ENCODE peak calls at places on chromosomes 13 and 19, in ten cellular contexts. One of them, this sample, is unnamed.
A peak's percentile ranks its signal among the peaks of the same experiment; 100 is the strongest.

GRCh38 chr19:43575955-43576451 is 402 bp downstream of the PINLYP start:
- DNase-seq in astrocyte: no peak
- DNase-seq in tibial artery: no peak
- DNase-seq in adrenal gland: peak; percentile 65
- DNase-seq in CD4-positive, CD25-positive, alpha-beta regulatory T cell: no peak
- DNase-seq in neural progenitor cell: no peak
- DNase-seq in SK-N-SH: no peak
- DNase-seq in uterus: no peak
- DNase-seq in CD8-positive, alpha-beta T cell: no peak
- DNase-seq in PC-3: no peak
- DNase-seq in this sample: no peak

GRCh38 chr13:48268019-48268418 is 35.0 kb downstream of the ITM2B start:
- DNase-seq in uterus: no peak
- DNase-seq in CD4-positive, CD25-positive, alpha-beta regulatory T cell: no peak
- DNase-seq in SK-N-SH: no peak
- DNase-seq in PC-3: no peak
- DNase-seq in astrocyte: no peak
- DNase-seq in tibial artery: no peak
- DNase-seq in neural progenitor cell: no peak
- DNase-seq in CD8-positive, alpha-beta T cell: no peak
- DNase-seq in adrenal gland: no peak
- DNase-seq in this sample: no peak

GRCh38 chr19:51676566-51677083 is 16.5 kb upstream of the SPACA6 start:
- DNase-seq in adrenal gland: no peak
- DNase-seq in tibial artery: no peak
- DNase-seq in CD8-positive, alpha-beta T cell: no peak
- DNase-seq in astrocyte: no peak
- DNase-seq in SK-N-SH: no peak
- DNase-seq in CD4-positive, CD25-positive, alpha-beta regulatory T cell: no peak
- DNase-seq in PC-3: no peak
- DNase-seq in neural progenitor cell: no peak
- DNase-seq in uterus: no peak
- DNase-seq in this sample: no peak

GRCh38 chr13:79405501-79405830 is 589 bp downstream of the RBM26 start:
- DNase-seq in neural progenitor cell: no peak
- DNase-seq in adrenal gland: peak; percentile 62
- DNase-seq in CD4-positive, CD25-positive, alpha-beta regulatory T cell: no peak
- DNase-seq in SK-N-SH: no peak
- DNase-seq in astrocyte: no peak
- DNase-seq in tibial artery: no peak
- DNase-seq in uterus: no peak
- DNase-seq in PC-3: no peak
- DNase-seq in CD8-positive, alpha-beta T cell: no peak
- DNase-seq in this sample: no peak

GRCh38 chr19:20422616-20423205 is 142.9 kb downstream of the ZNF737 start:
- DNase-seq in neural progenitor cell: peak; percentile 66
- DNase-seq in CD4-positive, CD25-positive, alpha-beta regulatory T cell: no peak
- DNase-seq in adrenal gland: no peak
- DNase-seq in SK-N-SH: no peak
- DNase-seq in astrocyte: no peak
- DNase-seq in PC-3: no peak
- DNase-seq in uterus: no peak
- DNase-seq in CD8-positive, alpha-beta T cell: no peak
- DNase-seq in tibial artery: no peak
- DNase-seq in this sample: no peak

GRCh38 chr13:97321616-97322321 is 99.6 kb downstream of the MBNL2 start:
- DNase-seq in tibial artery: no peak
- DNase-seq in SK-N-SH: no peak
- DNase-seq in PC-3: no peak
- DNase-seq in adrenal gland: no peak
- DNase-seq in CD8-positive, alpha-beta T cell: no peak
- DNase-seq in uterus: no peak
- DNase-seq in CD4-positive, CD25-positive, alpha-beta regulatory T cell: no peak
- DNase-seq in astrocyte: no peak
- DNase-seq in neural progenitor cell: no peak
- DNase-seq in this sample: peak; percentile 52

GRCh38 chr19:16262618-16263017 is 62.0 kb upstream of the KLF2 start:
- DNase-seq in CD4-positive, CD25-positive, alpha-beta regulatory T cell: no peak
- DNase-seq in neural progenitor cell: no peak
- DNase-seq in astrocyte: no peak
- DNase-seq in tibial artery: no peak
- DNase-seq in uterus: no peak
- DNase-seq in PC-3: no peak
- DNase-seq in adrenal gland: no peak
- DNase-seq in CD8-positive, alpha-beta T cell: no peak
- DNase-seq in SK-N-SH: peak; percentile 67
- DNase-seq in this sample: no peak

GRCh38 chr19:31253816-31254551 is 95.3 kb downstream of the TSHZ3 start:
- DNase-seq in tibial artery: no peak
- DNase-seq in adrenal gland: no peak
- DNase-seq in neural progenitor cell: no peak
- DNase-seq in CD4-positive, CD25-positive, alpha-beta regulatory T cell: no peak
- DNase-seq in astrocyte: peak; percentile 47
- DNase-seq in PC-3: peak; percentile 46
- DNase-seq in uterus: peak; percentile 27
- DNase-seq in CD8-positive, alpha-beta T cell: no peak
- DNase-seq in SK-N-SH: no peak
- DNase-seq in this sample: no peak

GRCh38 chr19:35120492-35120891 is 4.9 kb downstream of the FXYD3 start:
- DNase-seq in CD8-positive, alpha-beta T cell: no peak
- DNase-seq in CD4-positive, CD25-positive, alpha-beta regulatory T cell: no peak
- DNase-seq in tibial artery: peak; percentile 60
- DNase-seq in astrocyte: peak; percentile 44
- DNase-seq in adrenal gland: no peak
- DNase-seq in uterus: no peak
- DNase-seq in SK-N-SH: no peak
- DNase-seq in PC-3: peak; percentile 88
- DNase-seq in neural progenitor cell: no peak
- DNase-seq in this sample: peak; percentile 56

GRCh38 chr13:61084983-61085382 is 330.7 kb downstream of the PCDH20 start:
- DNase-seq in tibial artery: no peak
- DNase-seq in CD8-positive, alpha-beta T cell: no peak
- DNase-seq in uterus: no peak
- DNase-seq in adrenal gland: no peak
- DNase-seq in CD4-positive, CD25-positive, alpha-beta regulatory T cell: no peak
- DNase-seq in astrocyte: peak; percentile 65
- DNase-seq in SK-N-SH: no peak
- DNase-seq in neural progenitor cell: no peak
- DNase-seq in PC-3: peak; percentile 71
- DNase-seq in this sample: no peak

GRCh38 chr13:18943273-18943672 is 238.4 kb downstream of the TUBA3C start:
- DNase-seq in CD4-positive, CD25-positive, alpha-beta regulatory T cell: no peak
- DNase-seq in neural progenitor cell: no peak
- DNase-seq in SK-N-SH: no peak
- DNase-seq in CD8-positive, alpha-beta T cell: no peak
- DNase-seq in astrocyte: no peak
- DNase-seq in uterus: no peak
- DNase-seq in adrenal gland: no peak
- DNase-seq in PC-3: no peak
- DNase-seq in tibial artery: no peak
- DNase-seq in this sample: no peak

GRCh38 chr19:48558018-48558684 is 6.2 kb downstream of the SULT2B1 start:
- DNase-seq in SK-N-SH: no peak
- DNase-seq in PC-3: peak; percentile 75
- DNase-seq in astrocyte: peak; percentile 52
- DNase-seq in neural progenitor cell: no peak
- DNase-seq in tibial artery: peak; percentile 33
- DNase-seq in adrenal gland: peak; percentile 75
- DNase-seq in CD8-positive, alpha-beta T cell: no peak
- DNase-seq in uterus: no peak
- DNase-seq in CD4-positive, CD25-positive, alpha-beta regulatory T cell: no peak
- DNase-seq in this sample: no peak

GRCh38 chr13:56187331-56187730 is 953.4 kb upstream of the PRR20A start:
- DNase-seq in adrenal gland: no peak
- DNase-seq in uterus: no peak
- DNase-seq in CD4-positive, CD25-positive, alpha-beta regulatory T cell: no peak
- DNase-seq in neural progenitor cell: no peak
- DNase-seq in SK-N-SH: no peak
- DNase-seq in CD8-positive, alpha-beta T cell: no peak
- DNase-seq in PC-3: no peak
- DNase-seq in tibial artery: no peak
- DNase-seq in astrocyte: no peak
- DNase-seq in this sample: no peak

GRCh38 chr13:40784540-40784939 is 4.9 kb upstream of the SLC25A15 start:
- DNase-seq in astrocyte: no peak
- DNase-seq in uterus: no peak
- DNase-seq in adrenal gland: no peak
- DNase-seq in tibial artery: no peak
- DNase-seq in CD4-positive, CD25-positive, alpha-beta regulatory T cell: no peak
- DNase-seq in neural progenitor cell: no peak
- DNase-seq in PC-3: no peak
- DNase-seq in CD8-positive, alpha-beta T cell: no peak
- DNase-seq in SK-N-SH: no peak
- DNase-seq in this sample: no peak

GRCh38 chr13:36725936-36726335 is 52.1 kb downstream of the SERTM1 start:
- DNase-seq in PC-3: no peak
- DNase-seq in astrocyte: no peak
- DNase-seq in SK-N-SH: no peak
- DNase-seq in adrenal gland: no peak
- DNase-seq in CD8-positive, alpha-beta T cell: no peak
- DNase-seq in neural progenitor cell: no peak
- DNase-seq in CD4-positive, CD25-positive, alpha-beta regulatory T cell: no peak
- DNase-seq in uterus: no peak
- DNase-seq in tibial artery: no peak
- DNase-seq in this sample: no peak

GRCh38 chr13:49310251-49310650 is 62.5 kb downstream of the CDADC1 start:
- DNase-seq in neural progenitor cell: no peak
- DNase-seq in SK-N-SH: no peak
- DNase-seq in CD8-positive, alpha-beta T cell: no peak
- DNase-seq in adrenal gland: no peak
- DNase-seq in uterus: no peak
- DNase-seq in tibial artery: no peak
- DNase-seq in PC-3: no peak
- DNase-seq in astrocyte: no peak
- DNase-seq in CD4-positive, CD25-positive, alpha-beta regulatory T cell: no peak
- DNase-seq in this sample: no peak
- H3K27ac ChIP-seq in neural progenitor cell: no peak overlapping the region
- H3K27ac ChIP-seq in SK-N-SH: no peak overlapping the region
- H3K27ac ChIP-seq in CD8-positive, alpha-beta T cell: no peak overlapping the region
- H3K27ac ChIP-seq in adrenal gland: no peak overlapping the region
- H3K27ac ChIP-seq in uterus: peak overlapping the region; percentile 88
- H3K27ac ChIP-seq in tibial artery: peak overlapping the region; percentile 81
- H3K27ac ChIP-seq in PC-3: no peak overlapping the region
- H3K27ac ChIP-seq in astrocyte: no peak overlapping the region
- H3K27ac ChIP-seq in CD4-positive, CD25-positive, alpha-beta regulatory T cell: no peak overlapping the region
- H3K27ac ChIP-seq in this sample: peak overlapping the region; percentile 74

GRCh38 chr13:46666727-46667456 is 113.9 kb downstream of the LRCH1 start:
- DNase-seq in adrenal gland: no peak
- DNase-seq in CD8-positive, alpha-beta T cell: no peak
- DNase-seq in neural progenitor cell: peak; percentile 63
- DNase-seq in astrocyte: no peak
- DNase-seq in SK-N-SH: no peak
- DNase-seq in tibial artery: no peak
- DNase-seq in CD4-positive, CD25-positive, alpha-beta regulatory T cell: no peak
- DNase-seq in PC-3: no peak
- DNase-seq in uterus: no peak
- DNase-seq in this sample: no peak
- H3K4me1 ChIP-seq in adrenal gland: peaks cover 5% of the 10 kb centered on the region
- H3K4me1 ChIP-seq in CD8-positive, alpha-beta T cell: peaks cover 25% of the 10 kb centered on the region
- H3K4me1 ChIP-seq in neural progenitor cell: peaks cover 37% of the 10 kb centered on the region
- H3K4me1 ChIP-seq in astrocyte: peaks cover 6% of the 10 kb centered on the region
- H3K4me1 ChIP-seq in SK-N-SH: peaks cover 50% of the 10 kb centered on the region
- H3K4me1 ChIP-seq in tibial artery: peaks cover 32% of the 10 kb centered on the region
- H3K4me1 ChIP-seq in CD4-positive, CD25-positive, alpha-beta regulatory T cell: peaks cover 22% of the 10 kb centered on the region
- H3K4me1 ChIP-seq in PC-3: peaks cover 26% of the 10 kb centered on the region
- H3K4me1 ChIP-seq in uterus: peaks cover 12% of the 10 kb centered on the region
- H3K4me1 ChIP-seq in this sample: peaks cover 25% of the 10 kb centered on the region

GRCh38 chr19:49772850-49773432 is 6.1 kb downstream of the AP2A1 start:
- DNase-seq in PC-3: no peak
- DNase-seq in uterus: no peak
- DNase-seq in CD4-positive, CD25-positive, alpha-beta regulatory T cell: no peak
- DNase-seq in CD8-positive, alpha-beta T cell: no peak
- DNase-seq in neural progenitor cell: no peak
- DNase-seq in astrocyte: no peak
- DNase-seq in tibial artery: no peak
- DNase-seq in SK-N-SH: no peak
- DNase-seq in adrenal gland: no peak
- DNase-seq in this sample: no peak
- H3K27ac ChIP-seq in PC-3: no peak overlapping the region
- H3K27ac ChIP-seq in uterus: no peak overlapping the region
- H3K27ac ChIP-seq in CD4-positive, CD25-positive, alpha-beta regulatory T cell: no peak overlapping the region
- H3K27ac ChIP-seq in CD8-positive, alpha-beta T cell: no peak overlapping the region
- H3K27ac ChIP-seq in neural progenitor cell: peak overlapping the region; percentile 13
- H3K27ac ChIP-seq in astrocyte: no peak overlapping the region
- H3K27ac ChIP-seq in tibial artery: no peak overlapping the region
- H3K27ac ChIP-seq in SK-N-SH: no peak overlapping the region
- H3K27ac ChIP-seq in adrenal gland: no peak overlapping the region
- H3K27ac ChIP-seq in this sample: no peak overlapping the region

GRCh38 chr13:99895428-99895998 is 76.1 kb downstream of the ZIC5 start:
- DNase-seq in PC-3: no peak
- DNase-seq in adrenal gland: no peak
- DNase-seq in CD8-positive, alpha-beta T cell: no peak
- DNase-seq in tibial artery: no peak
- DNase-seq in SK-N-SH: peak; percentile 61
- DNase-seq in neural progenitor cell: peak; percentile 29
- DNase-seq in uterus: no peak
- DNase-seq in CD4-positive, CD25-positive, alpha-beta regulatory T cell: no peak
- DNase-seq in astrocyte: no peak
- DNase-seq in this sample: no peak

GRCh38 chr13:99894835-99895427 is 76.6 kb downstream of the ZIC5 start:
- DNase-seq in CD4-positive, CD25-positive, alpha-beta regulatory T cell: no peak
- DNase-seq in adrenal gland: no peak
- DNase-seq in PC-3: no peak
- DNase-seq in uterus: no peak
- DNase-seq in neural progenitor cell: peak; percentile 39
- DNase-seq in tibial artery: no peak
- DNase-seq in SK-N-SH: peak; percentile 43
- DNase-seq in CD8-positive, alpha-beta T cell: no peak
- DNase-seq in astrocyte: no peak
- DNase-seq in this sample: no peak

GRCh38 chr13:99893567-99893966 is 78.0 kb downstream of the ZIC5 start:
- DNase-seq in neural progenitor cell: no peak
- DNase-seq in astrocyte: no peak
- DNase-seq in uterus: no peak
- DNase-seq in adrenal gland: no peak
- DNase-seq in PC-3: no peak
- DNase-seq in SK-N-SH: no peak
- DNase-seq in CD8-positive, alpha-beta T cell: no peak
- DNase-seq in CD4-positive, CD25-positive, alpha-beta regulatory T cell: no peak
- DNase-seq in tibial artery: no peak
- DNase-seq in this sample: no peak

GRCh38 chr13:99892866-99893504 is 78.6 kb downstream of the ZIC5 start:
- DNase-seq in neural progenitor cell: peak; percentile 42
- DNase-seq in PC-3: no peak
- DNase-seq in CD8-positive, alpha-beta T cell: no peak
- DNase-seq in CD4-positive, CD25-positive, alpha-beta regulatory T cell: no peak
- DNase-seq in SK-N-SH: no peak
- DNase-seq in uterus: no peak
- DNase-seq in tibial artery: no peak
- DNase-seq in adrenal gland: no peak
- DNase-seq in astrocyte: no peak
- DNase-seq in this sample: no peak

DNA sequence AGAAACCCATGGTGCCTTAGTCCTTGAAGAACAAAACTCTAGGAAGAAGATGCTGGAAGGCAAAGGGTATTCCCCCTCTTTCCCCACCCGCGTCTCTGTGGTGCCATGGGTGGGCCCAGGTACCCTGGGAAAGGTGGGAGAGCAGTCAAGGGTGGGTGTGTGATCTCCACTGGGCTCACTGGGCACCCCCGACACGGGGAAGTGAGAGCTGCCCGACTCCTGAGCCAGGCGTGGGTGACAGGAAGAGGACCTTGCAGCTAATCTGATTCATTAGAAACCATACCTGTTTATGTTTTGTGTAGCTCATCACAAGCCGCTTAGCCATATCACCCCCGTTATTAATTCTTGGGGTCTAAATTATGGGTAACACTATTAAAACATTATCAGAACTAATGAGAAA is 77.5 kb downstream of the ZIC5 start:
- DNase-seq in tibial artery: no peak
- DNase-seq in adrenal gland: no peak
- DNase-seq in SK-N-SH: peak; percentile 22
- DNase-seq in uterus: no peak
- DNase-seq in CD8-positive, alpha-beta T cell: no peak
- DNase-seq in PC-3: no peak
- DNase-seq in astrocyte: no peak
- DNase-seq in CD4-positive, CD25-positive, alpha-beta regulatory T cell: no peak
- DNase-seq in neural progenitor cell: no peak
- DNase-seq in this sample: no peak
- H3K4me1 ChIP-seq in tibial artery: no peaks in the 10 kb centered on the region
- H3K4me1 ChIP-seq in adrenal gland: no peaks in the 10 kb centered on the region
- H3K4me1 ChIP-seq in SK-N-SH: no peaks in the 10 kb centered on the region
- H3K4me1 ChIP-seq in uterus: peaks cover 8% of the 10 kb centered on the region
- H3K4me1 ChIP-seq in CD8-positive, alpha-beta T cell: peaks cover 15% of the 10 kb centered on the region
- H3K4me1 ChIP-seq in PC-3: no peaks in the 10 kb centered on the region
- H3K4me1 ChIP-seq in astrocyte: peaks cover 6% of the 10 kb centered on the region
- H3K4me1 ChIP-seq in CD4-positive, CD25-positive, alpha-beta regulatory T cell: peaks cover 20% of the 10 kb centered on the region
- H3K4me1 ChIP-seq in neural progenitor cell: peaks cover 60% of the 10 kb centered on the region
- H3K4me1 ChIP-seq in this sample: peaks cover 7% of the 10 kb centered on the region